ENCODE peak calls at places on chromosomes 13 and 19, in ten cellular contexts. D, I, J, A, L, V, O, Y, C and B are unnamed samples.

GRCh38 chr13:99931462-99931861 is 40.1 kb downstream of the ZIC5 start:
- DNase-seq in O (no peak), J (peak; percentile 49), C (no peak), L (no peak), Y (no peak), A (no peak), D (no peak), I (no peak), V (no peak), B (no peak)

GRCh38 chr13:35475960-35476943 is at the start of gene MAB21L1:
- DNase-seq in O (no peak), D (no peak), A (peak; percentile 59), Y (no peak), L (peak; percentile 2), C (no peak), V (no peak), I (peak; percentile 37), J (peak; percentile 49), B (no peak)

GRCh38 chr19:57334191-57334590 is 13.9 kb downstream of the ZNF543 start:
- DNase-seq in D (no peak), A (no peak), Y (no peak), I (no peak), C (no peak), L (peak; percentile 95), V (no peak), J (no peak), O (no peak), B (no peak)

GRCh38 chr19:35349614-35350521 is 2.2 kb downstream of the FFAR1 start:
- DNase-seq in V (no peak), A (no peak), Y (peak; percentile 56), J (no peak), C (no peak), L (no peak), D (no peak), O (no peak), I (no peak), B (no peak)

GRCh38 chr19:8265872-8266271 is 42.3 kb downstream of the CD320 start:
- DNase-seq in A (no peak), Y (no peak), O (peak; percentile 2), I (no peak), C (no peak), V (no peak), L (no peak), D (no peak), J (no peak), B (no peak)

GRCh38 chr13:107942030-107942617 is 273.2 kb downstream of the LIG4 start:
- DNase-seq in C (no peak), V (no peak), Y (no peak), A (no peak), D (no peak), L (no peak), O (no peak), I (no peak), J (no peak), B (no peak)

GRCh38 chr19:14475251-14476073 is at the start of gene PTGER1:
- DNase-seq in J (peak; percentile 78), C (no peak), Y (no peak), A (no peak), L (peak; percentile 31), O (no peak), I (peak; percentile 35), D (no peak), V (no peak), B (peak; percentile 68)

GRCh38 chr19:485583-486236 is 10.6 kb upstream of the MADCAM1 start:
- DNase-seq in O (no peak), I (peak; percentile 60), D (no peak), Y (peak; percentile 61), V (peak; percentile 66), J (no peak), C (no peak), L (peak; percentile 75), A (peak; percentile 75), B (no peak)

GRCh38 chr13:98509271-98510155 is 67.4 kb downstream of the STK24 start:
- DNase-seq in A (no peak), V (no peak), J (no peak), L (peak; percentile 87), Y (peak; percentile 64), O (no peak), C (peak; percentile 68), I (peak; percentile 83), D (no peak), B (peak; percentile 74)

GRCh38 chr19:57887195-57887941 is 1.5 kb downstream of the ZNF814 start:
- DNase-seq in A (peak; percentile 17), Y (no peak), J (peak; percentile 96), V (no peak), I (peak; percentile 53), L (no peak), C (no peak), D (no peak), O (no peak), B (no peak)

GRCh38 chr19:33804021-33804799 is 7.5 kb downstream of the KCTD15 start:
- DNase-seq in Y (no peak), J (no peak), D (no peak), I (peak; percentile 80), C (no peak), O (peak; percentile 74), L (peak; percentile 15), V (no peak), A (no peak), B (peak; percentile 62)

GRCh38 chr19:1104452-1105216 is 840 bp downstream of the GPX4 start:
- DNase-seq in Y (peak; percentile 93), D (peak; percentile 88), I (peak; percentile 80), L (peak; percentile 75), A (peak; percentile 84), J (peak; percentile 87), V (peak; percentile 75), C (peak; percentile 84), O (peak; percentile 90), B (peak; percentile 70)

GRCh38 chr13:33199282-33199850 is 86.2 kb downstream of the STARD13 start:
- DNase-seq in Y (no peak), D (peak; percentile 36), O (no peak), J (no peak), L (no peak), I (no peak), V (no peak), A (no peak), C (no peak), B (no peak)

GRCh38 chr19:28485300-28485699 is 727.7 kb downstream of the UQCRFS1 start:
- DNase-seq in V (no peak), A (no peak), L (no peak), Y (no peak), O (peak; percentile 26), I (no peak), J (no peak), C (peak; percentile 58), D (no peak), B (no peak)

DNA sequence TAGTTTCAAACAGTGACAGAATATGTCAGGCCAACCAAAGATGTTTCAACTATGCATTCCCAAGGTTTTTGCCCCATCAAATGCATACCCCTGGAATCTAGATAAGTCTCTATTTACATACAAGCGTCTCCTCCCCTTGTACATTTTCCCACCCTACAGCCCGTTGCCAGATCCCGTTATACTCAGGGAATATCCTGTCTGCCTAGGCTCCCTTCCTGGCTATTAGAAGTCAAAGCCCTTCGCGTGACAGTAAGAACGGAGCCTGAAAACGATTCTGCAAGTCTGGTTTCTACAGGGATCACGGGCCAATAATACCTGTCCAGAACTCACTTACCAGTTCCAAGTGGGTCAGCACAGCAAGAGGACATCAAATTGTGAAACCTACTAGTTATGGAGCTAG is 134.8 kb downstream of the LACC1 start:
- DNase-seq in A (no peak), Y (no peak), C (no peak), J (no peak), V (no peak), L (no peak), D (no peak), I (no peak), O (no peak), B (no peak)
- H3K27ac ChIP-seq in A (no peak overlapping the region), Y (no peak overlapping the region), C (peak overlapping the region; percentile 57), J (no peak overlapping the region), V (no peak overlapping the region), L (no peak overlapping the region), D (no peak overlapping the region), I (peak overlapping the region; percentile 84), O (no peak overlapping the region), B (no peak overlapping the region)

DNA sequence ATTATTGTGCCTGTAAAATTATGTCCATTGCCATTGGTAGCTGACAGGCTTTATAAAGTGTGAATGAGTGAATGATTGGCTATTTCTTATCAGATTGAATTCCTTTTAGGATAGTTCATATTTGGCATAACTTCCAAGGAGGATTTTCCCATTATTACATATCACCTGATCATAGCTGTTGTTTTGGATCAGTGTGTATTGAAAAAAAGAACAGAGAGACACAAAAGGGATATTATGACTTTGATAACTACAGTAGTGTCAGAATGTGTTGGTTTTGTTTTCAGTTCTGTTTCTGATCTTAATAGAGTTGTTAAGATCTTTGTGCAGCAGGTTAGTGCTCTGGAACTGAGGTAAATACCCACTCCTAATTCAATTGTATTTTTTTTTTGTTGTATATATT is 103.8 kb downstream of the LRCH1 start:
- DNase-seq in I (no peak), V (no peak), D (no peak), O (no peak), C (no peak), A (no peak), J (no peak), Y (no peak), L (no peak), B (no peak)
- H3K27ac ChIP-seq in I (no peak overlapping the region), V (no peak overlapping the region), D (no peak overlapping the region), O (no peak overlapping the region), C (no peak overlapping the region), A (no peak overlapping the region), J (no peak overlapping the region), Y (no peak overlapping the region), L (no peak overlapping the region), B (no peak overlapping the region)

GRCh38 chr19:45271709-45272108 is 20.6 kb downstream of the MARK4 start:
- DNase-seq in C (no peak), L (no peak), I (no peak), O (no peak), V (no peak), A (no peak), J (no peak), D (no peak), Y (no peak), B (no peak)
- H3K27ac ChIP-seq in C (no peak overlapping the region), L (no peak overlapping the region), I (no peak overlapping the region), O (no peak overlapping the region), V (no peak overlapping the region), A (no peak overlapping the region), J (no peak overlapping the region), D (no peak overlapping the region), Y (no peak overlapping the region), B (no peak overlapping the region)

GRCh38 chr19:2888739-2889224 is 11.9 kb upstream of the ZNF57 start:
- DNase-seq in O (peak; percentile 26), L (peak; percentile 65), J (peak; percentile 64), Y (no peak), V (no peak), A (no peak), C (peak; percentile 37), I (no peak), D (no peak), B (no peak)
- H3K27ac ChIP-seq in O (no peak overlapping the region), L (no peak overlapping the region), J (no peak overlapping the region), Y (no peak overlapping the region), V (no peak overlapping the region), A (no peak overlapping the region), C (peak overlapping the region; percentile 19), I (no peak overlapping the region), D (no peak overlapping the region), B (no peak overlapping the region)

DNA sequence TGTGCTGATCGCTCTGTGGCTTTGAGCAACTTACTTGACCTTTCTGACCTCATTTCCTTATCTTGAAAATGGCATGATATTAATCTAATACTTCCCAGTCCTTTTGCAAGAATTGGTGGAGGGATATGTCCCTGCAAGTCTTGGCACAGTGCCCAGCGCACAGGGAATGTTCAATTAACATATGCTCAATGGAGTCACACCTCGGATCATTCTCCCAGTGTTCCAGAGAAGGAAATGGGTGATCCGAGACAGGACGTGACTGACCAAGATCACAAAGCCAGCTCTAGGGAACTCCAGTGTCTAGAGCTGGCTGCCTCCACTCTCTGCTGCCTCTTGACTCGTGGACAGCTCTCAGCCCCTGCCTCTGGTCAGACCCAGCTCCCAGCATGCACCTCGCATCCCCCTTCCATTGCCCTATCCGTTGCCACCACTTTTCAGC is 3.6 kb downstream of the CDC42EP5 start:
- DNase-seq in A (no peak), D (no peak), L (no peak), C (no peak), O (peak; percentile 79), V (no peak), J (no peak), I (no peak), Y (no peak), B (no peak)
- H3K27ac ChIP-seq in A (no peak overlapping the region), D (no peak overlapping the region), L (no peak overlapping the region), C (no peak overlapping the region), O (peak overlapping the region; percentile 68), V (no peak overlapping the region), J (no peak overlapping the region), I (no peak overlapping the region), Y (peak overlapping the region; percentile 80), B (no peak overlapping the region)